ENCODE peak calls at places on chromosome 22, in four cellular contexts. C is stimulated activated CD8-positive, alpha-beta memory T cell treated with anti-CD3 and anti-CD28 coated beads, Interleukin-7, amount 100 ng/mL, for 1 hour; L is left colon; K is hypothalamus. O is an unnamed sample.

GRCh38 chr22:20001082-20001638 is 15.5 kb downstream of the ARVCF start:
- DNase-seq in C (no peak), K (no peak), L (no peak), O (no peak)

GRCh38 chr22:23832226-23833016 is 6.4 kb downstream of the DERL3 start:
- DNase-seq in K (no peak), C (no peak), L (no peak), O (no peak)

GRCh38 chr22:42645341-42645937 is 3.8 kb downstream of the CYB5R3 start:
- DNase-seq in K (no peak), C (no peak), L (no peak), O (peak; percentile 44)

GRCh38 chr22:49850021-49850911 is 3.4 kb upstream of the ZBED4 start:
- DNase-seq in L (no peak), C (no peak), K (no peak), O (no peak)

GRCh38 chr22:39234867-39235687 is 9.7 kb downstream of the PDGFB start:
- DNase-seq in C (no peak), K (no peak), L (peak; percentile 84), O (no peak)

GRCh38 chr22:20562607-20563463 is 55.4 kb downstream of the MED15 start:
- DNase-seq in K (no peak), C (no peak), L (no peak), O (no peak)

GRCh38 chr22:21448627-21449416 is 18.4 kb upstream of the TMEM191C start:
- DNase-seq in L (peak; percentile 15), C (no peak), K (no peak), O (no peak)

GRCh38 chr22:28024422-28024888 is 105.4 kb upstream of the PITPNB start:
- DNase-seq in K (no peak), C (no peak), L (no peak), O (no peak)

GRCh38 chr22:46534177-46534776 is 3.1 kb downstream of the CELSR1 start:
- DNase-seq in C (no peak), L (no peak), K (no peak), O (no peak)

GRCh38 chr22:39239561-39240423 is 5.0 kb downstream of the PDGFB start:
- DNase-seq in K (no peak), C (no peak), L (peak; percentile 89), O (no peak)

GRCh38 chr22:32649515-32650200 is 151.8 kb upstream of the TIMP3 start:
- DNase-seq in K (no peak), C (no peak), L (no peak), O (no peak)

GRCh38 chr22:45235101-45235777 is 5.5 kb downstream of the KIAA0930 start:
- DNase-seq in L (no peak), C (no peak), K (no peak), O (peak; percentile 44)

GRCh38 chr22:20524004-20524481 is 16.6 kb downstream of the MED15 start:
- DNase-seq in C (no peak), L (no peak), K (no peak), O (no peak)

GRCh38 chr22:38981005-38981658 is 1.0 kb upstream of the APOBEC3B start:
- DNase-seq in C (no peak), L (no peak), K (no peak), O (no peak)

GRCh38 chr22:38861170-38861874 is 10.7 kb downstream of the CBX6 start:
- DNase-seq in C (no peak), K (no peak), L (no peak), O (no peak)

GRCh38 chr22:37521236-37521739 is 2.1 kb upstream of the CARD10 start:
- DNase-seq in C (no peak), L (peak; percentile 63), K (no peak), O (no peak)

GRCh38 chr22:17896552-17896951 is 122.3 kb upstream of the BID start:
- DNase-seq in C (no peak), L (peak; percentile 53), K (no peak), O (peak; percentile 21)

GRCh38 chr22:40808018-40808841 is 10.9 kb downstream of the SLC25A17 start:
- DNase-seq in L (no peak), C (no peak), K (no peak), O (no peak)

GRCh38 chr22:19571207-19571795 is 47.1 kb upstream of the CLDN5 start:
- DNase-seq in C (no peak), K (no peak), L (no peak), O (no peak)

GRCh38 chr22:47275479-47276218 is 513.2 kb downstream of the TBC1D22A start:
- DNase-seq in C (no peak), L (no peak), K (no peak), O (no peak)

GRCh38 chr22:27801616-27802388 is at the start of gene MN1:
- DNase-seq in C (no peak), K (peak; percentile 65), L (no peak), O (peak; percentile 58)

GRCh38 chr22:37819100-37819433 is 4.1 kb upstream of the GALR3 start:
- DNase-seq in K (no peak), C (no peak), L (no peak), O (no peak)

GRCh38 chr22:36728505-36728904 is 25.0 kb upstream of the CACNG2 start:
- DNase-seq in L (no peak), K (no peak), C (no peak), O (no peak)

GRCh38 chr22:22400099-22400498 is 108.4 kb downstream of the ZNF280B start:
- DNase-seq in K (no peak), L (no peak), C (no peak), O (no peak)

GRCh38 chr22:19868773-19869471 is 14.2 kb upstream of the GNB1L start:
- DNase-seq in C (no peak), L (peak; percentile 24), K (no peak), O (peak; percentile 34)

GRCh38 chr22:46084943-46085830 is 65.1 kb upstream of the PPARA start:
- DNase-seq in L (peak; percentile 82), C (no peak), K (no peak), O (peak; percentile 82)

GRCh38 chr22:28220626-28221363 is 301.7 kb upstream of the PITPNB start:
- DNase-seq in K (no peak), C (no peak), L (no peak), O (no peak)

GRCh38 chr22:22884888-22885840 is 2.5 kb upstream of the IGLL5 start:
- DNase-seq in K (no peak), C (no peak), L (peak; percentile 56), O (no peak)

GRCh38 chr22:37189011-37189466 is 992 bp upstream of the C1QTNF6 start:
- DNase-seq in C (no peak), L (no peak), K (no peak), O (no peak)